ENCODE peak calls at places on chromosomes 12 and 14, in four cellular contexts. One of them, this sample, is unnamed.

GRCh38 chr12:54416908-54417603 is 2.0 kb downstream of the ITGA5 start:
- DNase-seq in CD8-positive, alpha-beta memory T cell: no peak
- DNase-seq in tibial artery: no peak
- DNase-seq in stimulated activated effector memory CD8-positive, alpha-beta T cell treated with anti-CD3 and anti-CD28 coated beads, Interleukin-12 subunit alpha, Interleukin-12 subunit beta, amount 100 ng/mL, for 72 hours: no peak
- DNase-seq in this sample: no peak

GRCh38 chr14:74176404-74176788 is 62.9 kb upstream of the VSX2 start:
- DNase-seq in CD8-positive, alpha-beta memory T cell: no peak
- DNase-seq in tibial artery: no peak
- DNase-seq in stimulated activated effector memory CD8-positive, alpha-beta T cell treated with anti-CD3 and anti-CD28 coated beads, Interleukin-12 subunit alpha, Interleukin-12 subunit beta, amount 100 ng/mL, for 72 hours: no peak
- DNase-seq in this sample: no peak

GRCh38 chr12:94659531-94659930 is 9.2 kb upstream of the TMCC3 start:
- DNase-seq in CD8-positive, alpha-beta memory T cell: no peak
- DNase-seq in tibial artery: no peak
- DNase-seq in stimulated activated effector memory CD8-positive, alpha-beta T cell treated with anti-CD3 and anti-CD28 coated beads, Interleukin-12 subunit alpha, Interleukin-12 subunit beta, amount 100 ng/mL, for 72 hours: no peak
- DNase-seq in this sample: no peak

GRCh38 chr12:113676117-113676516 is 204.4 kb upstream of the LHX5 start:
- DNase-seq in CD8-positive, alpha-beta memory T cell: no peak
- DNase-seq in tibial artery: no peak
- DNase-seq in stimulated activated effector memory CD8-positive, alpha-beta T cell treated with anti-CD3 and anti-CD28 coated beads, Interleukin-12 subunit alpha, Interleukin-12 subunit beta, amount 100 ng/mL, for 72 hours: no peak
- DNase-seq in this sample: no peak

GRCh38 chr12:81043979-81044740 is 33.7 kb upstream of the ACSS3 start:
- DNase-seq in CD8-positive, alpha-beta memory T cell: no peak
- DNase-seq in tibial artery: no peak
- DNase-seq in stimulated activated effector memory CD8-positive, alpha-beta T cell treated with anti-CD3 and anti-CD28 coated beads, Interleukin-12 subunit alpha, Interleukin-12 subunit beta, amount 100 ng/mL, for 72 hours: no peak
- DNase-seq in this sample: no peak

GRCh38 chr12:82176016-82176415 is 182.2 kb downstream of the CCDC59 start:
- DNase-seq in CD8-positive, alpha-beta memory T cell: no peak
- DNase-seq in tibial artery: no peak
- DNase-seq in stimulated activated effector memory CD8-positive, alpha-beta T cell treated with anti-CD3 and anti-CD28 coated beads, Interleukin-12 subunit alpha, Interleukin-12 subunit beta, amount 100 ng/mL, for 72 hours: no peak
- DNase-seq in this sample: no peak

GRCh38 chr12:28708918-28709371 is 440.1 kb upstream of the FAR2 start:
- DNase-seq in CD8-positive, alpha-beta memory T cell: no peak
- DNase-seq in tibial artery: peak; percentile 43
- DNase-seq in stimulated activated effector memory CD8-positive, alpha-beta T cell treated with anti-CD3 and anti-CD28 coated beads, Interleukin-12 subunit alpha, Interleukin-12 subunit beta, amount 100 ng/mL, for 72 hours: no peak
- DNase-seq in this sample: no peak

GRCh38 chr12:15520083-15520482 is 197.8 kb downstream of the PTPRO start:
- DNase-seq in CD8-positive, alpha-beta memory T cell: no peak
- DNase-seq in tibial artery: no peak
- DNase-seq in stimulated activated effector memory CD8-positive, alpha-beta T cell treated with anti-CD3 and anti-CD28 coated beads, Interleukin-12 subunit alpha, Interleukin-12 subunit beta, amount 100 ng/mL, for 72 hours: no peak
- DNase-seq in this sample: no peak

GRCh38 chr14:85479771-85480170 is 50.2 kb upstream of the FLRT2 start:
- DNase-seq in CD8-positive, alpha-beta memory T cell: no peak
- DNase-seq in tibial artery: no peak
- DNase-seq in stimulated activated effector memory CD8-positive, alpha-beta T cell treated with anti-CD3 and anti-CD28 coated beads, Interleukin-12 subunit alpha, Interleukin-12 subunit beta, amount 100 ng/mL, for 72 hours: no peak
- DNase-seq in this sample: no peak

GRCh38 chr12:46792925-46793324 is 32.9 kb downstream of the SLC38A4 start:
- DNase-seq in CD8-positive, alpha-beta memory T cell: no peak
- DNase-seq in tibial artery: no peak
- DNase-seq in stimulated activated effector memory CD8-positive, alpha-beta T cell treated with anti-CD3 and anti-CD28 coated beads, Interleukin-12 subunit alpha, Interleukin-12 subunit beta, amount 100 ng/mL, for 72 hours: no peak
- DNase-seq in this sample: no peak

GRCh38 chr12:124466200-124467128 is 100.9 kb downstream of the NCOR2 start:
- DNase-seq in CD8-positive, alpha-beta memory T cell: peak; percentile 88
- DNase-seq in tibial artery: no peak
- DNase-seq in stimulated activated effector memory CD8-positive, alpha-beta T cell treated with anti-CD3 and anti-CD28 coated beads, Interleukin-12 subunit alpha, Interleukin-12 subunit beta, amount 100 ng/mL, for 72 hours: peak; percentile 69
- DNase-seq in this sample: no peak

GRCh38 chr14:104635717-104636116 is 31.1 kb upstream of the TMEM179 start:
- DNase-seq in CD8-positive, alpha-beta memory T cell: no peak
- DNase-seq in tibial artery: no peak
- DNase-seq in stimulated activated effector memory CD8-positive, alpha-beta T cell treated with anti-CD3 and anti-CD28 coated beads, Interleukin-12 subunit alpha, Interleukin-12 subunit beta, amount 100 ng/mL, for 72 hours: no peak
- DNase-seq in this sample: no peak

GRCh38 chr14:101590062-101590461 is 28.8 kb downstream of the DIO3 start:
- DNase-seq in CD8-positive, alpha-beta memory T cell: no peak
- DNase-seq in tibial artery: no peak
- DNase-seq in stimulated activated effector memory CD8-positive, alpha-beta T cell treated with anti-CD3 and anti-CD28 coated beads, Interleukin-12 subunit alpha, Interleukin-12 subunit beta, amount 100 ng/mL, for 72 hours: no peak
- DNase-seq in this sample: no peak

GRCh38 chr14:20343855-20344205 is 395 bp downstream of the PARP2 start:
- DNase-seq in CD8-positive, alpha-beta memory T cell: no peak
- DNase-seq in tibial artery: no peak
- DNase-seq in stimulated activated effector memory CD8-positive, alpha-beta T cell treated with anti-CD3 and anti-CD28 coated beads, Interleukin-12 subunit alpha, Interleukin-12 subunit beta, amount 100 ng/mL, for 72 hours: no peak
- DNase-seq in this sample: peak; percentile 34

GRCh38 chr12:48135027-48135426 is 15.9 kb downstream of the PFKM start:
- DNase-seq in CD8-positive, alpha-beta memory T cell: no peak
- DNase-seq in tibial artery: no peak
- DNase-seq in stimulated activated effector memory CD8-positive, alpha-beta T cell treated with anti-CD3 and anti-CD28 coated beads, Interleukin-12 subunit alpha, Interleukin-12 subunit beta, amount 100 ng/mL, for 72 hours: no peak
- DNase-seq in this sample: no peak

GRCh38 chr12:27999521-27999920 is 27.0 kb upstream of the PTHLH start:
- DNase-seq in CD8-positive, alpha-beta memory T cell: no peak
- DNase-seq in tibial artery: no peak
- DNase-seq in stimulated activated effector memory CD8-positive, alpha-beta T cell treated with anti-CD3 and anti-CD28 coated beads, Interleukin-12 subunit alpha, Interleukin-12 subunit beta, amount 100 ng/mL, for 72 hours: no peak
- DNase-seq in this sample: peak; percentile 69

GRCh38 chr14:90140956-90141316 is 79.1 kb downstream of the KCNK13 start:
- DNase-seq in CD8-positive, alpha-beta memory T cell: no peak
- DNase-seq in tibial artery: no peak
- DNase-seq in stimulated activated effector memory CD8-positive, alpha-beta T cell treated with anti-CD3 and anti-CD28 coated beads, Interleukin-12 subunit alpha, Interleukin-12 subunit beta, amount 100 ng/mL, for 72 hours: no peak
- DNase-seq in this sample: peak; percentile 18

GRCh38 chr12:67572492-67572891 is 76.1 kb upstream of the DYRK2 start:
- DNase-seq in CD8-positive, alpha-beta memory T cell: no peak
- DNase-seq in tibial artery: no peak
- DNase-seq in stimulated activated effector memory CD8-positive, alpha-beta T cell treated with anti-CD3 and anti-CD28 coated beads, Interleukin-12 subunit alpha, Interleukin-12 subunit beta, amount 100 ng/mL, for 72 hours: no peak
- DNase-seq in this sample: peak; percentile 33

GRCh38 chr14:93005135-93005813 is 82.3 kb downstream of the CHGA start:
- DNase-seq in CD8-positive, alpha-beta memory T cell: no peak
- DNase-seq in tibial artery: no peak
- DNase-seq in stimulated activated effector memory CD8-positive, alpha-beta T cell treated with anti-CD3 and anti-CD28 coated beads, Interleukin-12 subunit alpha, Interleukin-12 subunit beta, amount 100 ng/mL, for 72 hours: no peak
- DNase-seq in this sample: no peak

This sample was measured in renal cortical epithelial cell.